ENCODE peak calls at places on chromosomes 12 and 14, in seven cellular contexts. B is cardiac muscle cell, U is AG04450, W is heart left ventricle, I is glutamatergic neuron, X is tibial nerve, A is left lung. K is an unnamed sample.

GRCh38 chr12:2291182-2291832 is 238.5 kb downstream of the CACNA1C start:
- DNase-seq in U (no peak), W (no peak), B (peak; percentile 62), A (no peak), X (no peak), I (no peak), K (no peak)

GRCh38 chr14:102510616-102511520 is 1.3 kb upstream of the ANKRD9 start:
- DNase-seq in W (peak; percentile 78), I (peak; percentile 58), A (no peak), B (peak; percentile 29), U (no peak), X (no peak), K (no peak)

GRCh38 chr14:99463974-99464373 is 16.7 kb downstream of the SETD3 start:
- DNase-seq in A (no peak), B (no peak), U (no peak), I (no peak), X (no peak), W (no peak), K (no peak)

GRCh38 chr12:24584032-24584675 is 364.7 kb downstream of the BCAT1 start:
- DNase-seq in X (no peak), U (no peak), A (no peak), B (no peak), W (no peak), I (no peak), K (no peak)

GRCh38 chr14:92448786-92449185 is 64.8 kb upstream of the RIN3 start:
- DNase-seq in X (no peak), B (no peak), A (no peak), U (no peak), I (no peak), W (no peak), K (no peak)

GRCh38 chr12:51848843-51849735 is 571 bp upstream of the FIGNL2 start:
- DNase-seq in A (no peak), I (peak; percentile 76), W (no peak), X (no peak), U (no peak), B (no peak), K (no peak)

GRCh38 chr14:90567991-90568390 is 171.2 kb downstream of the CALM1 start:
- DNase-seq in B (no peak), A (peak; percentile 26), I (no peak), U (no peak), W (no peak), X (no peak), K (no peak)

GRCh38 chr12:52608826-52609630 is 7.8 kb upstream of the KRT72 start:
- DNase-seq in A (no peak), W (no peak), U (no peak), B (no peak), I (no peak), X (no peak), K (no peak)

GRCh38 chr14:81245771-81246170 is 25.0 kb upstream of the GTF2A1 start:
- DNase-seq in X (no peak), U (no peak), I (no peak), W (no peak), B (no peak), A (no peak), K (peak; percentile 74)

GRCh38 chr14:92425101-92425500 is 88.5 kb upstream of the RIN3 start:
- DNase-seq in B (peak; percentile 21), U (no peak), W (no peak), X (no peak), A (no peak), I (no peak), K (no peak)

GRCh38 chr14:64475585-64476273 is 10.4 kb downstream of the AKAP5 start:
- DNase-seq in A (no peak), I (no peak), X (no peak), U (no peak), W (no peak), B (no peak), K (no peak)

GRCh38 chr14:64474041-64474440 is 8.7 kb downstream of the AKAP5 start:
- DNase-seq in W (no peak), X (no peak), B (no peak), I (no peak), A (no peak), U (no peak), K (no peak)

GRCh38 chr14:64476438-64476837 is 11.1 kb downstream of the AKAP5 start:
- DNase-seq in U (no peak), W (no peak), B (no peak), I (no peak), X (no peak), A (no peak), K (no peak)

GRCh38 chr14:64474698-64475097 is 9.4 kb downstream of the AKAP5 start:
- DNase-seq in X (no peak), I (no peak), W (no peak), B (no peak), U (no peak), A (no peak), K (no peak)

GRCh38 chr14:64478634-64479250 is 13.4 kb downstream of the AKAP5 start:
- DNase-seq in W (no peak), B (peak; percentile 56), A (no peak), X (no peak), U (no peak), I (no peak), K (no peak)
- TF ChIP-seq CTCF in W (peak; percentile 43), B (peak; percentile 40), A (peak; percentile 32), X (peak; percentile 10), U (peak; percentile 47), I (peak; percentile 58), K (peak; percentile 25)

DNA sequence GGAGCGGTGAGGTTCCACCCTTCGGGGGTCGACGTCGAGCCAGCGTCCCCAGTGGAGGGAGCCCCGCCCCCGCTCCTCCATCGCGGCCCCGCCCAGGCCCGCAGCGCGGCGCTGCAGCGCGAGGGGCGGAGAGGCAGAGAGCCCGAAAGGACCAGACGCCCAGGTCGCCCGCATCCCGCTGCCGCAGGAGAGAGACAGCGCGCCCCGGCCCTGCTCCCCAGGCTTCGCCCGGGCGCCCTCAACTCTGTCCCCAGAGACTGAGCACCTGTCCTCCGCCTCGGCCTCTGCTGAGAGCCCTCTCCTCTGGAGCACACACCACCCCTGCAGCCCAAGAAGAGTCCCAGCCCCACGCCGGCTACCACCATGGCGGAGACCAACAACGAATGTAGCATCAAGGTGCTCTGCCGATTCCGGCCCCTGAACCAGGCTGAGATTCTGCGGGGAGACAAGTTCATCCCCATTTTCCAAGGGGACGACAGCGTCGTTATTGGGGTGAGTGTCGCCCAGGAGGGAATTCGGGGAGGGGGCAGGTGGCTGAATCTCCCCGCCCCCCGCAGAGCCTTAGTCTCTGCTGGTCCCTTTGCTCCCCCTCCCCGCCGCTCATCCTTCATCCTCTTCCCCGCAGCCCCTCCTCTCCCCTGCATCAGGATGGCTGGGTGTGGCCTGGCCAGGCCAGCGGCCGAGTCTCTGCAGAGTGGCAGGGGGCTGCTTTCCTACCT is at the start of gene KIF5A:
- DNase-seq in B (no peak), U (no peak), X (no peak), W (peak; percentile 35), A (peak; percentile 89), I (peak; percentile 90), K (no peak)
- TF ChIP-seq CTCF in B (peak; percentile 10), U (no peak), X (no peak), W (no peak), A (no peak), I (no peak), K (no peak)

GRCh38 chr14:68674538-68675232 is 118.2 kb downstream of the ZFP36L1 start:
- DNase-seq in W (no peak), I (no peak), U (no peak), A (no peak), X (no peak), B (no peak), K (no peak)

GRCh38 chr14:68677901-68678300 is 115.0 kb downstream of the ZFP36L1 start:
- DNase-seq in A (no peak), I (no peak), B (no peak), U (no peak), W (no peak), X (no peak), K (no peak)

GRCh38 chr14:68675233-68675577 is 117.7 kb downstream of the ZFP36L1 start:
- DNase-seq in I (no peak), A (no peak), X (no peak), B (no peak), U (no peak), W (no peak), K (no peak)

GRCh38 chr14:68677476-68677875 is 115.4 kb downstream of the ZFP36L1 start:
- DNase-seq in U (no peak), B (no peak), X (no peak), W (no peak), A (no peak), I (no peak), K (no peak)

GRCh38 chr14:68676511-68676943 is 116.3 kb downstream of the ZFP36L1 start:
- DNase-seq in A (no peak), X (no peak), I (no peak), W (no peak), U (no peak), B (no peak), K (no peak)
- TF ChIP-seq CTCF in A (no peak), X (no peak), I (no peak), W (no peak), U (no peak), B (no peak), K (no peak)

DNA sequence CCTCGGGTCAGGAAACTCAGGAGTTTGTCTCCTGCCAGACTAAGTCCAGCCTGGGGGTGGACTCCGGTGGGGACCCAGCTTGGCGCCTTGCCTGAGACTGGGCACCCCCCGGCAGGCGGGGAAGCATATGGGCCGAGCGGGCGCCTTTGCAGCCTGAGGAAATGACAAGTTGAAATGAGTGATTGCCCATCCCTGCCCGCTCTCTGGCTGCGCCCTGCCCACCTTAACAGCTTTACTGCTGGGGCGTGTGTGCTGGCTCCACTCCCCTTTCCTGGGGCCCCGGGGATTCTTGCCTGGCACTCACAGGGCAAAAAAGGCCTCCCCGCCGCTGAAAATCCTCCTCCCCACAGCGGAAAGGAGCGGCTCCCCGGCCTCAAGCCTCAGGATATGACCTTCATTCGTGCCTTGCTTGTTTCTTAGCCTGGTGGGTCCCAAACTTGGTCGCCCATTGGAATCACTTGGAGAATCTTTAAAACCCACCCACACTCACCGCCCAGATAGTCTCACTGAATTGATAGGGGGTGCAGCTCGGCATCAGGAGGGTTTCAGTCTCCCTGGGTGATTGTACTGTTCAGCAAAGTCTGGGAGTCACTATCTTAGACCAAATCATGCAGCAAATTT is 1.5 kb downstream of the RFLNA start:
- DNase-seq in U (no peak), W (no peak), I (peak; percentile 20), X (no peak), B (no peak), A (peak; percentile 68), K (no peak)
- TF ChIP-seq CTCF in U (no peak), W (no peak), I (no peak), X (no peak), B (no peak), A (no peak), K (no peak)

GRCh38 chr12:54974281-54974680 is 10.3 kb downstream of the TESPA1 start:
- DNase-seq in W (no peak), A (peak; percentile 62), U (no peak), B (no peak), I (no peak), X (no peak), K (no peak)
- TF ChIP-seq CTCF in W (no peak), A (no peak), U (no peak), B (no peak), I (no peak), X (no peak), K (no peak)

GRCh38 chr14:22598896-22599244 is 770 bp downstream of the ABHD4 start:
- DNase-seq in A (no peak), I (no peak), B (peak; percentile 44), U (no peak), W (no peak), X (peak; percentile 33), K (peak; percentile 44)
- TF ChIP-seq CTCF in A (peak; percentile 16), I (no peak), B (peak; percentile 31), U (peak; percentile 43), W (no peak), X (peak; percentile 41), K (peak; percentile 36)